ENCODE peak calls at places on chromosome 14, in eight cellular contexts. D is Karpas-422; T is GM23248; P is GM12878; I is lung; U is tibial artery; E is RWPE1; B is CD4-positive, CD25-positive, alpha-beta regulatory T cell. O is an unnamed sample.
A peak's percentile ranks its signal among the peaks of the same experiment; 100 is the strongest.

GRCh38 chr14:58082491-58083098 is 69.4 kb downstream of the ARMH4 start:
- DNase-seq in D (no peak), B (no peak), E (peak; percentile 87), I (no peak), T (peak; percentile 90), U (no peak), P (no peak), O (no peak)

GRCh38 chr14:94355191-94355794 is 32.2 kb upstream of the SERPINA6 start:
- DNase-seq in B (no peak), E (no peak), I (peak; percentile 65), U (no peak), T (no peak), P (no peak), D (no peak), O (no peak)

GRCh38 chr14:55789442-55789841 is 209.4 kb downstream of the KTN1 start:
- DNase-seq in T (peak; percentile 12), I (no peak), E (no peak), U (no peak), B (no peak), D (no peak), P (no peak), O (no peak)

GRCh38 chr14:64856528-64857445 is 22.9 kb downstream of the SPTB start:
- DNase-seq in T (no peak), D (no peak), B (no peak), I (no peak), E (no peak), P (no peak), U (no peak), O (no peak)

GRCh38 chr14:37595809-37596595 is 573 bp downstream of the TTC6 start:
- DNase-seq in P (no peak), D (no peak), B (peak; percentile 46), E (peak; percentile 77), T (peak; percentile 53), I (peak; percentile 86), U (no peak), O (no peak)

GRCh38 chr14:72892103-72892878 is 1.6 kb downstream of the DPF3 start:
- DNase-seq in B (peak; percentile 46), D (peak; percentile 64), E (peak; percentile 43), T (peak; percentile 70), P (no peak), U (no peak), I (no peak), O (no peak)

GRCh38 chr14:25150401-25150800 is 100.5 kb upstream of the STXBP6 start:
- DNase-seq in P (no peak), I (no peak), B (no peak), U (no peak), D (no peak), T (peak; percentile 43), E (no peak), O (no peak)

GRCh38 chr14:56216631-56217379 is 98.6 kb downstream of the PELI2 start:
- DNase-seq in I (peak; percentile 47), U (no peak), D (no peak), T (peak; percentile 43), P (no peak), E (no peak), B (no peak), O (peak; percentile 48)

GRCh38 chr14:71473843-71474242 is 458.4 kb upstream of the RGS6 start:
- DNase-seq in I (no peak), U (no peak), T (no peak), E (no peak), D (no peak), B (no peak), P (no peak), O (no peak)

GRCh38 chr14:75155159-75155558 is 21.3 kb downstream of the TMED10 start:
- DNase-seq in I (no peak), T (no peak), P (no peak), D (no peak), B (no peak), U (no peak), E (no peak), O (no peak)

GRCh38 chr14:75144944-75145343 is 18.1 kb upstream of the NEK9 start:
- DNase-seq in T (no peak), E (no peak), D (no peak), U (no peak), I (peak; percentile 31), P (no peak), B (no peak), O (no peak)

GRCh38 chr14:75153295-75153694 is 23.1 kb downstream of the TMED10 start:
- DNase-seq in B (no peak), I (no peak), P (no peak), E (no peak), D (no peak), U (no peak), T (no peak), O (no peak)

GRCh38 chr14:75147423-75148071 is 20.7 kb upstream of the NEK9 start:
- DNase-seq in D (peak; percentile 58), P (no peak), B (peak; percentile 40), E (no peak), T (peak; percentile 84), I (peak; percentile 68), U (peak; percentile 90), O (peak; percentile 56)

GRCh38 chr14:75150150-75150549 is 23.3 kb upstream of the NEK9 start:
- DNase-seq in E (no peak), U (no peak), B (no peak), D (no peak), I (no peak), T (peak; percentile 30), P (no peak), O (no peak)
- H3K27ac ChIP-seq in E (peak overlapping the region; percentile 41), U (peak overlapping the region; percentile 76), B (no peak overlapping the region), D (no peak overlapping the region), I (no peak overlapping the region), T (no peak overlapping the region), P (no peak overlapping the region), O (peak overlapping the region; percentile 66)

GRCh38 chr14:52948836-52949235 is 2.0 kb downstream of the FERMT2 start:
- DNase-seq in I (no peak), P (no peak), D (no peak), E (no peak), T (no peak), B (no peak), U (no peak), O (no peak)

GRCh38 chr14:52948039-52948438 is 2.8 kb downstream of the FERMT2 start:
- DNase-seq in I (no peak), P (no peak), D (no peak), E (no peak), U (no peak), T (no peak), B (no peak), O (no peak)

GRCh38 chr14:52939427-52939826 is 11.4 kb downstream of the FERMT2 start:
- DNase-seq in B (no peak), I (no peak), E (no peak), T (no peak), D (no peak), U (no peak), P (no peak), O (no peak)

GRCh38 chr14:52949249-52949648 is 1.6 kb downstream of the FERMT2 start:
- DNase-seq in P (no peak), B (no peak), I (no peak), D (no peak), E (no peak), U (no peak), T (no peak), O (no peak)

DNA sequence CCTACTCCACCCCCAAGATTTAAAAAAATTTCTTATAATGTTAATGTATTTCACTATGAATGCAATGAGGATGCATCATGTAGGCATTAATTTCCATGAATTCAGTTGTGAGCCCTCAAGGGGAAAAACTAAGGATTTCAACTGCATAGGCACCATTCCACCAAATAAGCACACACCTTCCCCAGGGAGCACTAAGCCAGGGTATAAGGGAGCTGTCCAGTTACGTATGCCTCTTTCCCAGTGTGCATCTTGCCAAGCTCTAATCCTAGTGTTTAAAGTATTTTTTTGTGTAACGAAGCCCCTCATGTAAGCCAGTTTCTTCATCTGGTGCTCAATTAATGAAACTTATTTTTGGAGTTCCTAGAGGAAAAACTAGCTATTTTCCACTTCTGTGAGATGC is 6.6 kb downstream of the FERMT2 start:
- DNase-seq in E (no peak), P (no peak), U (no peak), I (no peak), B (no peak), T (no peak), D (no peak), O (no peak)
- H3K27ac ChIP-seq in E (no peak overlapping the region), P (no peak overlapping the region), U (peak overlapping the region; percentile 28), I (no peak overlapping the region), B (no peak overlapping the region), T (no peak overlapping the region), D (no peak overlapping the region), O (no peak overlapping the region)

DNA sequence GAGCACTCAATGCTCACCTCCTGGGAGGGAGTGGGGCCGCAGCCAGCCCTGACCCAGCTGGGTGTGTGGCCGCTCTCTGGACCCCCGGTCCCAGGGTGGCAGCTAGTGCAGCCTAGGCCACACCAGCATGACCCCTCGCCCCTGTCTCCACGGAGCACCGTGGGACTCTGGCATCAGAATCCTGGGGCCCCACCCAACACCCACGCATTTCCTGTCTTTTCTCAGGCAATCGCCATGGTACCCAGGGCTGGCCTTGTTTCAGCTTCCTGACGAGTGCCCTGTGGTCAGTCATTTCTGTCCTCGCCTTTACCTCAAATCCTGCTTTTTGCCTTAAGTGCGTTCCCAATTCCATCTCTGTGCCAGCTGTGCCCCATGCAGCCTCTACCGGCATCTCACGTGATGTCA is 15.9 kb downstream of the PACS2 start:
- DNase-seq in B (no peak), E (peak; percentile 46), D (no peak), I (no peak), U (peak; percentile 72), T (peak; percentile 90), P (no peak), O (no peak)
- H3K27ac ChIP-seq in B (no peak overlapping the region), E (peak overlapping the region; percentile 55), D (no peak overlapping the region), I (no peak overlapping the region), U (no peak overlapping the region), T (peak overlapping the region; percentile 67), P (no peak overlapping the region), O (peak overlapping the region; percentile 5)

GRCh38 chr14:100010679-100011078 is 54.5 kb upstream of the EVL start:
- DNase-seq in T (peak; percentile 38), E (no peak), P (no peak), I (no peak), U (no peak), B (no peak), D (no peak), O (no peak)

GRCh38 chr14:100011568-100012325 is 53.5 kb upstream of the EVL start:
- DNase-seq in I (no peak), P (no peak), U (no peak), T (no peak), D (no peak), B (no peak), E (no peak), O (no peak)

GRCh38 chr14:100015251-100015655 is 50.0 kb upstream of the EVL start:
- DNase-seq in I (no peak), U (no peak), E (no peak), T (no peak), B (no peak), P (peak; percentile 54), D (peak; percentile 50), O (no peak)

GRCh38 chr14:100012928-100013327 is 52.3 kb upstream of the EVL start:
- DNase-seq in U (no peak), B (no peak), I (no peak), P (no peak), E (no peak), T (no peak), D (no peak), O (no peak)

DNA sequence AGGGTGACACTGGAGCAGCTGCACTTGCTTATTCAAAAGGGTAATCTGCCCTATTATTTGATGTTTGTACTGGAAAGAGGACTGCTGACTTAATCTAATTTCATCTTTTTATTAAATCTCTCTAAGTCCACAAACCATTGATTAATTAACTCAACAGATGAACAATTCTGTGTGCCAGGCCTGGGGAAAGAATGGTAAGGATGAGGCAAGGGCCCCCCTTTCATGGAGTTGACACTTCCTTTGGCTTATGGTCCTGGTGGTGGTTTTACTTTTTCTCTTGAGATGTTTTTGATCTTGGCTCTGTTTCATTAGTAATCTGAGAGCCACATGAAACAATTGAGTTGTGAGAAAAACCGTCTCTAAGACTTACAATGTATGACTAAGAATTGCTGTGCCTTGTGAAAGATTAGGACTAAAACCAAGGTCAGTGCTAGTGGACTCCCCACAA is 52.7 kb upstream of the EVL start:
- DNase-seq in E (no peak), D (no peak), T (peak; percentile 78), B (peak; percentile 6), U (no peak), I (no peak), P (peak; percentile 24), O (no peak)
- H3K27ac ChIP-seq in E (no peak overlapping the region), D (no peak overlapping the region), T (peak overlapping the region; percentile 47), B (no peak overlapping the region), U (no peak overlapping the region), I (peak overlapping the region; percentile 15), P (no peak overlapping the region), O (no peak overlapping the region)

O was measured in psoas muscle.